ENCODE peak calls at places on chromosomes 4 and X, in nine cellular contexts. One of them, this sample, is unnamed.

GRCh38 chrX:42948723-42949122 is 170.8 kb upstream of the PPP1R2C start:
- DNase-seq in pancreas: no peak
- DNase-seq in tibial nerve: no peak
- DNase-seq in esophagus squamous epithelium: no peak
- DNase-seq in esophagus muscularis mucosa: no peak
- DNase-seq in mesendoderm: peak
- DNase-seq in fibroblast of lung: no peak
- DNase-seq in GM23248: no peak
- DNase-seq in suprapubic skin: no peak
- DNase-seq in this sample: no peak

GRCh38 chrX:14095702-14096101 is 66.0 kb upstream of the GEMIN8 start:
- DNase-seq in fibroblast of lung: peak
- DNase-seq in tibial nerve: no peak
- DNase-seq in GM23248: peak
- DNase-seq in pancreas: peak
- DNase-seq in esophagus muscularis mucosa: no peak
- DNase-seq in esophagus squamous epithelium: no peak
- DNase-seq in mesendoderm: peak
- DNase-seq in suprapubic skin: no peak
- DNase-seq in this sample: no peak

GRCh38 chrX:154411981-154412340 is 622 bp downstream of the TAFAZZIN start:
- DNase-seq in suprapubic skin: no peak
- DNase-seq in pancreas: peak
- DNase-seq in mesendoderm: peak
- DNase-seq in esophagus squamous epithelium: no peak
- DNase-seq in tibial nerve: peak
- DNase-seq in esophagus muscularis mucosa: no peak
- DNase-seq in GM23248: peak
- DNase-seq in fibroblast of lung: peak
- DNase-seq in this sample: no peak

GRCh38 chr4:168028568-168028967 is 63.8 kb upstream of the ANXA10 start:
- DNase-seq in tibial nerve: no peak
- DNase-seq in suprapubic skin: no peak
- DNase-seq in mesendoderm: no peak
- DNase-seq in esophagus squamous epithelium: no peak
- DNase-seq in esophagus muscularis mucosa: no peak
- DNase-seq in fibroblast of lung: peak
- DNase-seq in pancreas: no peak
- DNase-seq in GM23248: peak
- DNase-seq in this sample: no peak

GRCh38 chr4:176123710-176124407 is 58.2 kb downstream of the WDR17 start:
- DNase-seq in esophagus muscularis mucosa: no peak
- DNase-seq in esophagus squamous epithelium: no peak
- DNase-seq in suprapubic skin: no peak
- DNase-seq in fibroblast of lung: peak
- DNase-seq in GM23248: peak
- DNase-seq in pancreas: peak
- DNase-seq in mesendoderm: peak
- DNase-seq in tibial nerve: no peak
- DNase-seq in this sample: no peak

GRCh38 chrX:19156223-19156622 is 34.0 kb upstream of the ADGRG2 start:
- DNase-seq in esophagus muscularis mucosa: no peak
- DNase-seq in mesendoderm: peak
- DNase-seq in suprapubic skin: no peak
- DNase-seq in tibial nerve: no peak
- DNase-seq in esophagus squamous epithelium: no peak
- DNase-seq in GM23248: peak
- DNase-seq in pancreas: no peak
- DNase-seq in fibroblast of lung: no peak
- DNase-seq in this sample: no peak

GRCh38 chr4:124939908-124940307 is 227.4 kb upstream of the ANKRD50 start:
- DNase-seq in tibial nerve: no peak
- DNase-seq in fibroblast of lung: no peak
- DNase-seq in GM23248: no peak
- DNase-seq in esophagus squamous epithelium: no peak
- DNase-seq in esophagus muscularis mucosa: no peak
- DNase-seq in mesendoderm: no peak
- DNase-seq in pancreas: no peak
- DNase-seq in suprapubic skin: no peak
- DNase-seq in this sample: no peak

GRCh38 chr4:70676554-70677090 is 10.3 kb upstream of the JCHAIN start:
- DNase-seq in esophagus muscularis mucosa: no peak
- DNase-seq in mesendoderm: no peak
- DNase-seq in esophagus squamous epithelium: no peak
- DNase-seq in GM23248: no peak
- DNase-seq in fibroblast of lung: no peak
- DNase-seq in tibial nerve: no peak
- DNase-seq in suprapubic skin: no peak
- DNase-seq in pancreas: no peak
- DNase-seq in this sample: no peak

GRCh38 chr4:119310826-119311225 is 11.1 kb downstream of the FABP2 start:
- DNase-seq in fibroblast of lung: no peak
- DNase-seq in esophagus muscularis mucosa: no peak
- DNase-seq in tibial nerve: no peak
- DNase-seq in mesendoderm: no peak
- DNase-seq in GM23248: no peak
- DNase-seq in suprapubic skin: no peak
- DNase-seq in pancreas: no peak
- DNase-seq in esophagus squamous epithelium: no peak
- DNase-seq in this sample: no peak

GRCh38 chr4:4577359-4577875 is 35.6 kb upstream of the STX18 start:
- DNase-seq in GM23248: no peak
- DNase-seq in tibial nerve: no peak
- DNase-seq in mesendoderm: no peak
- DNase-seq in pancreas: no peak
- DNase-seq in esophagus squamous epithelium: no peak
- DNase-seq in suprapubic skin: no peak
- DNase-seq in fibroblast of lung: no peak
- DNase-seq in esophagus muscularis mucosa: no peak
- DNase-seq in this sample: no peak

GRCh38 chr4:4574792-4575191 is 32.9 kb upstream of the STX18 start:
- DNase-seq in pancreas: peak
- DNase-seq in esophagus squamous epithelium: peak
- DNase-seq in GM23248: peak
- DNase-seq in fibroblast of lung: peak
- DNase-seq in esophagus muscularis mucosa: no peak
- DNase-seq in mesendoderm: peak
- DNase-seq in tibial nerve: no peak
- DNase-seq in suprapubic skin: no peak
- DNase-seq in this sample: no peak

GRCh38 chr4:4574052-4574451 is 32.2 kb upstream of the STX18 start:
- DNase-seq in GM23248: no peak
- DNase-seq in tibial nerve: no peak
- DNase-seq in esophagus muscularis mucosa: no peak
- DNase-seq in esophagus squamous epithelium: no peak
- DNase-seq in fibroblast of lung: no peak
- DNase-seq in suprapubic skin: no peak
- DNase-seq in pancreas: no peak
- DNase-seq in mesendoderm: no peak
- DNase-seq in this sample: no peak

GRCh38 chr4:4572821-4573220 is 31.0 kb upstream of the STX18 start:
- DNase-seq in esophagus muscularis mucosa: no peak
- DNase-seq in GM23248: peak
- DNase-seq in pancreas: no peak
- DNase-seq in fibroblast of lung: no peak
- DNase-seq in tibial nerve: no peak
- DNase-seq in esophagus squamous epithelium: no peak
- DNase-seq in suprapubic skin: no peak
- DNase-seq in mesendoderm: no peak
- DNase-seq in this sample: no peak

DNA sequence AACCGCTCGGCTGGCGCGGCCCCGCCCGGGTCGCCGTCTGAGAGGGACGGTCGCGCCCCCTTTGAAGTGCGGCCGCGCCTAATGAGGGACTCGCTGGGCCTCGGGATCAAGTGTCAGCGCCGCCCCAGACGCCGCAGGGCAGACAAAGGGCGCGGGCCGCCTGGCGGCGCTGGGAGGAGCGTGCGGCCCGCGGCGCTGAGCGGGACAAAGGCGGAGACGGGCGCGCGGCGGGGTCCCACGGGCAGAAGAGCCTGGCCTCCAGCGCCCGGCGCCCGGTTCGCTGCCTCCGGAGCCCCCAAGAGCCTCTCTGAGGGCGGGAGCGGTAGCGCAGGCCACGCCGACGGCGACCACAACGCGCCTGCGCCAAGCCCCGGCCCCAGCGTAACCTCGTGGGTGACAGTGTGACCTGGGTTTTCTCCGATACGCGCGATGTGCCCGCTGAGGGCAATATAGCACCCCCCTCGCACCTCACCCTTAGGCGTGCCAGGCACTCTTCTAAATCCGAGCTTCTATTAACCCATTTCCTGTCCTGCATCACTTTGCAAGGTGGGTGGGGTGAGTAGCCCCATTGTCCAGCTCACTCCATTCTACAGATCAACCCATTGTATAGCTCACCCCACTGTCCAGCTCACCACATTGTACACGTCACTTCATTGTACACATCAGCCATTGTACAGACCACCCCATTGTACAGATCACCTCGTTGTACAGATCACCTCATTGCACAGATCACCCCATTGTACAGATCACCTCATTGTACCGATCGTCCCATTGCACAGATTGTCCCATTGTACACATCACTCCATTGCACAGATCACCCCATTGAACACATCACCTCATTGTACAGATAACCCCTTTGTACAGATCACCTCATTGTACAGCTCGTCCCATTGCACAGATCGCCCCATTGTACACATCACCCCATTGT is 33.7 kb upstream of the STX18 start:
- DNase-seq in mesendoderm: peak
- DNase-seq in GM23248: peak
- DNase-seq in suprapubic skin: peak
- DNase-seq in tibial nerve: no peak
- DNase-seq in pancreas: peak
- DNase-seq in esophagus squamous epithelium: no peak
- DNase-seq in fibroblast of lung: peak
- DNase-seq in esophagus muscularis mucosa: no peak
- DNase-seq in this sample: no peak
- H3K27ac ChIP-seq in mesendoderm: no peak
- H3K27ac ChIP-seq in GM23248: peak
- H3K27ac ChIP-seq in suprapubic skin: peak
- H3K27ac ChIP-seq in tibial nerve: no peak
- H3K27ac ChIP-seq in pancreas: no peak
- H3K27ac ChIP-seq in esophagus squamous epithelium: peak
- H3K27ac ChIP-seq in fibroblast of lung: peak
- H3K27ac ChIP-seq in esophagus muscularis mucosa: peak
- H3K27ac ChIP-seq in this sample: peak

GRCh38 chr4:146105464-146105863 is 70.1 kb upstream of the LSM6 start:
- DNase-seq in GM23248: no peak
- DNase-seq in mesendoderm: no peak
- DNase-seq in fibroblast of lung: no peak
- DNase-seq in tibial nerve: no peak
- DNase-seq in pancreas: no peak
- DNase-seq in esophagus muscularis mucosa: peak
- DNase-seq in esophagus squamous epithelium: no peak
- DNase-seq in suprapubic skin: no peak
- DNase-seq in this sample: no peak
- H3K27ac ChIP-seq in GM23248: no peak
- H3K27ac ChIP-seq in mesendoderm: no peak
- H3K27ac ChIP-seq in fibroblast of lung: no peak
- H3K27ac ChIP-seq in tibial nerve: no peak
- H3K27ac ChIP-seq in pancreas: no peak
- H3K27ac ChIP-seq in esophagus muscularis mucosa: no peak
- H3K27ac ChIP-seq in esophagus squamous epithelium: no peak
- H3K27ac ChIP-seq in suprapubic skin: no peak
- H3K27ac ChIP-seq in this sample: no peak

DNA sequence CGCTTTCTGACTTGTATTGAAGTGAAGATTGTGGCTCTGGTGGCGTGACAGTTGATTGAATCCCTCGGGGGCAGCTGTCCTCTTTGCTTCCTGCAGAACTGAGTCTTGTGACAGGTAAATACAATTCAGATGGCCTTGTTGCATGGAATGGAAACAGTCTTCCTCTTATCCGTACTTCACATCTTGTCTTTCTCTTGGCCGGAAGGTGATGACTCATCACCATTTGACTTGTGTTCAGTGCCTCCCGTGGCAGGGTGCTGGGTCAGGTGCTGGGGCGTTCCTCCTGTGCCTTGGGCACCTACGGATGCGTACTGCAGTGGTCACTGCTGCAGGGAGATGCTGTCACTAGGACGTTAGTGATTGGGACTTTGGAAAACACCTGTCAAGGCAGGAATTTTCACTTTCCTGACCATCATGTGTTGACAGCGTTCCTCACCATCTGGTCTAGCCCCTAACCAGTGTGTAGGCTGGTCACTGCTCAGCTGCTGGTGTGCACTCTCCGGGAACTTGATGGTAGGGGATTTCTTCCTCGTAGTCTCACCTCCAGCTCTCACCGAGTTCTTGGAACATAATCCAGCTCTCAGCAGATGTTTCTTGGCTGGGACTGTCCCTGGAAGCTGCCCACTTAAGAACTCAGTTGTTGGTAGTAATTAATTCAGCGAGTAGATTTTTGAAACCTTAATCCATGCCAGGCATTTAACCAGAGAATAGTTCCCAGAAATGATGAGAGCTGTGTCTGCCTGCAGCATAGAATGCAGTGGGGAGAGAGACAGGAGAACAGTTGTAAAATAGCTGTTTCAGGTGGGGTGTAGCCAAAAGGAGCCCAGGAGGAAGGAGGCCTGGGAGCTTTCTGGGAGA is 7.2 kb downstream of the TBC1D14 start:
- DNase-seq in tibial nerve: no peak
- DNase-seq in fibroblast of lung: peak
- DNase-seq in esophagus muscularis mucosa: no peak
- DNase-seq in pancreas: no peak
- DNase-seq in mesendoderm: peak
- DNase-seq in suprapubic skin: no peak
- DNase-seq in GM23248: peak
- DNase-seq in esophagus squamous epithelium: no peak
- DNase-seq in this sample: no peak
- H3K27ac ChIP-seq in tibial nerve: no peak
- H3K27ac ChIP-seq in fibroblast of lung: no peak
- H3K27ac ChIP-seq in esophagus muscularis mucosa: peak
- H3K27ac ChIP-seq in pancreas: no peak
- H3K27ac ChIP-seq in mesendoderm: no peak
- H3K27ac ChIP-seq in suprapubic skin: peak
- H3K27ac ChIP-seq in GM23248: no peak
- H3K27ac ChIP-seq in esophagus squamous epithelium: peak
- H3K27ac ChIP-seq in this sample: peak

DNA sequence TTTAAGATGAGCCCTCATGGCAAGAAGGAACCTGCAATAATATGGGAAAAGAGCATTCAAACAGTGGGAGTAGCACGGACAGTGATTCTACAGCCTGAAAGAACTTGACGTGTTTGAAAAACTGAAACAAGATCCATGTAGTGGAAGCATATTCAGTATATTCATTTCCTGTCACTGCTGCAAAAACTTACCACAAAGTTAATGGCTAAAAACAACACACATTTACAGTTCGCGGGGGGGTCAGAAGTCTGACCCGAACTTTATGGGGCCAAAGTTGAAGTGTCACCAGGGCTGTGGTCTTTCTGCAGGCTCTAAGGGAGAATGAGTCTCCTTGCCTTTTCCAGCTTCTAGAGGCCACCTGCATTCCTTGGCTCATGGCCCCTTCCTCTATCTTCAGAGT is 52.6 kb upstream of the ARX start:
- DNase-seq in esophagus squamous epithelium: no peak
- DNase-seq in pancreas: no peak
- DNase-seq in suprapubic skin: no peak
- DNase-seq in mesendoderm: no peak
- DNase-seq in tibial nerve: no peak
- DNase-seq in esophagus muscularis mucosa: no peak
- DNase-seq in fibroblast of lung: no peak
- DNase-seq in GM23248: no peak
- DNase-seq in this sample: no peak
- H3K27ac ChIP-seq in esophagus squamous epithelium: no peak
- H3K27ac ChIP-seq in pancreas: no peak
- H3K27ac ChIP-seq in suprapubic skin: no peak
- H3K27ac ChIP-seq in mesendoderm: no peak
- H3K27ac ChIP-seq in tibial nerve: no peak
- H3K27ac ChIP-seq in esophagus muscularis mucosa: no peak
- H3K27ac ChIP-seq in fibroblast of lung: no peak
- H3K27ac ChIP-seq in GM23248: no peak
- H3K27ac ChIP-seq in this sample: no peak